ENCODE peak calls at places on chromosomes 4 and X, in eight cellular contexts. V is ascending aorta, B is adrenal gland, W is AG10803, T is tibial artery, X is brain microvascular endothelial cell, F is dorsolateral prefrontal cortex, S is WERI-Rb-1. E is an unnamed sample.

GRCh38 chr4:25839687-25840086 is 23.1 kb downstream of the SEL1L3 start:
- DNase-seq in F (no peak), T (no peak), V (no peak), B (no peak), S (no peak), X (no peak), W (no peak), E (no peak)

GRCh38 chr4:55364691-55365346 is 18.8 kb downstream of the SRD5A3 start:
- DNase-seq in W (no peak), V (no peak), X (no peak), B (no peak), T (no peak), S (no peak), F (peak), E (no peak)

GRCh38 chr4:141541851-141542250 is 94.5 kb upstream of the IL15 start:
- DNase-seq in T (no peak), W (peak), F (no peak), B (no peak), S (no peak), V (no peak), X (peak), E (no peak)

GRCh38 chr4:73315091-73315490 is 56.5 kb upstream of the ANKRD17 start:
- DNase-seq in S (no peak), F (no peak), X (no peak), T (no peak), V (no peak), W (peak), B (no peak), E (no peak)

GRCh38 chr4:152620218-152620617 is 59.6 kb downstream of the TMEM154 start:
- DNase-seq in S (no peak), F (no peak), T (no peak), V (no peak), B (no peak), W (no peak), X (no peak), E (no peak)

GRCh38 chr4:152398060-152398459 is 137.8 kb downstream of the FBXW7 start:
- DNase-seq in B (no peak), T (no peak), W (no peak), F (no peak), V (no peak), S (no peak), X (no peak), E (no peak)

GRCh38 chr4:156974264-156974663 is 2.7 kb upstream of the PDGFC start:
- DNase-seq in X (peak), F (no peak), T (no peak), B (no peak), W (peak), V (no peak), S (no peak), E (no peak)

GRCh38 chrX:65644621-65645287 is 22.7 kb upstream of the MSN start:
- DNase-seq in V (peak), T (peak), S (no peak), X (peak), W (peak), F (peak), B (peak), E (peak)

GRCh38 chr4:189124149-189124758 is 816.4 kb upstream of the FRG1 start:
- DNase-seq in B (no peak), F (peak), S (peak), W (peak), X (peak), T (no peak), V (no peak), E (peak)

GRCh38 chrX:46543441-46543840 is 1.8 kb downstream of the ZNF674 start:
- DNase-seq in W (no peak), B (no peak), X (no peak), S (no peak), F (no peak), V (no peak), T (no peak), E (no peak)

GRCh38 chrX:51496501-51497291 is at the start of gene NUDT11:
- DNase-seq in V (no peak), F (peak), T (peak), X (peak), B (peak), S (no peak), W (peak), E (peak)

GRCh38 chrX:41491267-41492004 is 44.3 kb downstream of the NYX start:
- DNase-seq in S (no peak), V (no peak), T (no peak), F (peak), B (no peak), W (peak), X (peak), E (peak)

GRCh38 chr4:183455431-183456145 is 11.2 kb downstream of the CDKN2AIP start:
- DNase-seq in B (no peak), X (peak), W (no peak), S (no peak), V (no peak), T (no peak), F (no peak), E (no peak)

GRCh38 chrX:24301060-24301459 is 12.8 kb downstream of the SUPT20HL2 start:
- DNase-seq in T (no peak), W (no peak), S (no peak), V (no peak), F (no peak), B (no peak), X (no peak), E (no peak)

GRCh38 chrX:283115-283845 is 2.1 kb downstream of the PLCXD1 start:
- DNase-seq in S (peak), X (peak), T (peak), W (peak), B (peak), F (peak), V (peak), E (peak)

GRCh38 chrX:38868941-38869378 is 67.7 kb downstream of the MID1IP1 start:
- DNase-seq in F (no peak), W (peak), T (no peak), X (peak), V (no peak), B (no peak), S (no peak), E (no peak)

GRCh38 chrX:53263597-53264094 is 17.7 kb downstream of the IQSEC2 start:
- DNase-seq in F (no peak), B (peak), S (no peak), X (peak), V (no peak), T (no peak), W (peak), E (no peak)

GRCh38 chr4:19429684-19430083 is 822.0 kb upstream of the SLIT2 start:
- DNase-seq in T (no peak), W (no peak), B (no peak), F (no peak), S (no peak), X (no peak), V (no peak), E (no peak)

GRCh38 chr4:98447648-98448047 is 186.5 kb downstream of the RAP1GDS1 start:
- DNase-seq in B (no peak), F (no peak), W (no peak), V (no peak), S (no peak), X (no peak), T (no peak), E (no peak)

GRCh38 chrX:43940811-43941210 is 32.4 kb downstream of the NDP start:
- DNase-seq in S (no peak), B (peak), W (peak), V (no peak), F (no peak), T (no peak), X (peak), E (no peak)

GRCh38 chrX:80388206-80388605 is 32.0 kb upstream of the TENT5D start:
- DNase-seq in F (no peak), T (no peak), X (no peak), V (no peak), S (no peak), W (no peak), B (peak), E (no peak)

DNA sequence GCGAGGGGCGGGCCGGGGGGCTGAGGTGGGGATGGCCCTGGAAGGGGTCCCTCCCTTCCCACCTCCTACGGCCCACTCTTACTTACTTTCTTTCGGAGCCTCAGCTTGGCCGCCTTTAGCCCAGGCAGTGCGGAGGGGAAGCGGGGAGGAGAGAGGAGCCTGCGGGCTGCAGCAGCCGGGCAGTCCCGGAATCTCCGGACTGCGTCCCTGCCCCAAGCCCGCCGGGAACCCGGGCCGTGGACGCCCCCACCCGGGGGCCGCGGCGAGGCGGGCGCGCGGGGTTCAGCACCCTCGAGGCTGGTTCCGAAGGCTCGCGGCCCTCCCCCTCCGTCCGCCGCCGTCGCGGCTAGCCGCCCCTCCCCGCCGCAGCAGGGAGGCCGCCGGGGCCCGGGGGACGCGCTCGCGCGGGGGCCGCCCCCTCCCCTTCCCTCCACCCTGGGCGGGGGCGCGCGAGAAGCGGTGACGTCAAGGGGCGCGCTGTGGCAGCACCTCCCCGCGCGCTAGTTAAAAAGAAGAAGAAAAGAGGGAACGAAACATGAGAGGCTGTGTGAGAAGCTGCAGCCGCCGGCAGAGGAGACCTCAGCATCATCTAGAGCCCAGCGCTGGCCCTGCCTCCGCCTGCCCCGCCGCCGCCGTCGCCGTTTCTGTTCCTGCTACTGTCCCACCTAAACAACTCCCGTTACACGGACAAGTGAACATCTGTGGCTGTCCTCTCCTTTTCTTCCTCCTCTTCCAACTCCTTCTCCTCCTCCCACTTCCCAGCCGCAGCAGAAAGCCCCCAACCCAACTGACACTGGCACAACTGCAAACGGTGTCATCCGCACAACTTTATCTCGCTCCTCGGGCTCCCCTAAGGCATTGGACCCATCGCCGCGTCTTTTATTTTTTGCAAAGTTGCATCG is at the start of gene HHIP:
- DNase-seq in X (peak), T (peak), S (peak), V (no peak), W (peak), F (peak), B (no peak), E (peak)
- H3K4me3 ChIP-seq in X (peak), T (peak), S (peak), V (peak), W (peak), F (peak), B (peak), E (peak)

GRCh38 chr4:40199179-40199670 is 2.4 kb downstream of the RHOH start:
- DNase-seq in X (no peak), T (no peak), B (no peak), W (no peak), F (no peak), V (no peak), S (no peak), E (no peak)
- H3K4me3 ChIP-seq in X (no peak), T (no peak), B (no peak), W (no peak), F (no peak), V (no peak), S (no peak), E (no peak)

DNA sequence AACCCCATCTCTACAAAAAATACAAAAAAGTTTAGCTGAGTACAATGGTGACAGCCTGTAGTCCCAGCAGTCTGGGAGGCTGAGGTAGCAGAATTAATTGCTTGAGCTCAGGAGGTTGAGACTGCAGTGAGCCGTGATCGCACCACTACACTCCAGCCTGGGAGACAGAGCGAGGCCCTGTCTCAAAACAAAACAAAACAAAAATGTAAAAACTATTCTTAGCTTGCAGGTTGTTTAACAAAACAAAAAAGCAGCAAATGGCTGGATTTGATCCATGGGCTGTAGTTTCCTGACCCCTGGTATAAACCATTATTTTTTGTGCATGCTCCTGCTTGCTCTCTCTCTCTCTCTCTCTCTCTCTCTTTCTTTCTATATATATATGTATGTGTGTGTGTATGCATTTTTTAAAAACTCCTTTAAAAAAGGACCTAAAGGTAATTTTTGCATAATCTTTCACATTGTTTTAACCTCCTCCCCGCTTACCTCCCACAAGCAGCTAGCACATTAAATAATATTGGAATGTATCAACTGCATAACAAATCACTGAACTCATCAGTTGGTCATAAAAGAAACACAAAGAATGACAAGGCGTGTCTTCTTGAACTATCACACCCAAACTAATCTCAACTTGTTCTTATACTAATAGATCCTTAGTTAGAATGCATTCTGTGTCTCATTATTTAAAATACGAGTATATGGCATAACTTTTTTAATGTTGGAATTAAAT is 4.8 kb downstream of the AREG start:
- DNase-seq in T (no peak), S (no peak), F (no peak), V (no peak), B (no peak), X (peak), W (no peak), E (no peak)
- H3K4me3 ChIP-seq in T (no peak), S (no peak), F (no peak), V (no peak), B (no peak), X (no peak), W (no peak), E (no peak)

GRCh38 chr4:8157496-8157895 is 1.1 kb downstream of the ABLIM2 start:
- DNase-seq in T (peak), V (peak), W (no peak), X (no peak), F (no peak), B (peak), S (no peak), E (no peak)
- H3K4me3 ChIP-seq in T (peak), V (peak), W (no peak), X (no peak), F (peak), B (peak), S (no peak), E (no peak)

GRCh38 chr4:17781831-17782287 is 438 bp upstream of the FAM184B start:
- DNase-seq in V (no peak), T (no peak), S (no peak), F (no peak), X (no peak), W (no peak), B (no peak), E (no peak)
- H3K4me3 ChIP-seq in V (peak), T (peak), S (no peak), F (peak), X (peak), W (peak), B (no peak), E (no peak)

DNA sequence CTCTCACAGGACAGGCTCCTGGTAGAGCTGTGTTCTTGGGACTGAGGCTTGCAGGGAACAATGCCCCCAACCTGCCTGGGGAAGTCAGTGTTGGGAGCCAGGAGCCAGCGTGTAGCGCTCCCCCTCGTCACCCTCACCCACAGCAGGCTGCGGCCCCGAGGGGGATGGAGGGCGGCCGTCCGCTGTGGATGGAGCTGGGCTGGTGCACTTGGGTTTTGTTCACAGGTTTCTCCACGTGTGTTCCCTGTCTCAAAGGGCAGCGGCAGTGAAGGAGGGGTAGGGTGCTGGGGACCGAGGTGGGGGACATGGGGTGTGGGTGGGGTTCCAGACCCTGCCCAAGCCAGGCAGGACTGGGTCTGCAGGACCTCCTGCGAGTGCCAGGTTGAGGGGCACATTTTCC is 69.1 kb downstream of the RGS12 start:
- DNase-seq in F (no peak), W (no peak), B (no peak), V (no peak), S (no peak), X (no peak), T (no peak), E (no peak)
- H3K4me3 ChIP-seq in F (no peak), W (no peak), B (no peak), V (no peak), S (no peak), X (no peak), T (no peak), E (no peak)

DNA sequence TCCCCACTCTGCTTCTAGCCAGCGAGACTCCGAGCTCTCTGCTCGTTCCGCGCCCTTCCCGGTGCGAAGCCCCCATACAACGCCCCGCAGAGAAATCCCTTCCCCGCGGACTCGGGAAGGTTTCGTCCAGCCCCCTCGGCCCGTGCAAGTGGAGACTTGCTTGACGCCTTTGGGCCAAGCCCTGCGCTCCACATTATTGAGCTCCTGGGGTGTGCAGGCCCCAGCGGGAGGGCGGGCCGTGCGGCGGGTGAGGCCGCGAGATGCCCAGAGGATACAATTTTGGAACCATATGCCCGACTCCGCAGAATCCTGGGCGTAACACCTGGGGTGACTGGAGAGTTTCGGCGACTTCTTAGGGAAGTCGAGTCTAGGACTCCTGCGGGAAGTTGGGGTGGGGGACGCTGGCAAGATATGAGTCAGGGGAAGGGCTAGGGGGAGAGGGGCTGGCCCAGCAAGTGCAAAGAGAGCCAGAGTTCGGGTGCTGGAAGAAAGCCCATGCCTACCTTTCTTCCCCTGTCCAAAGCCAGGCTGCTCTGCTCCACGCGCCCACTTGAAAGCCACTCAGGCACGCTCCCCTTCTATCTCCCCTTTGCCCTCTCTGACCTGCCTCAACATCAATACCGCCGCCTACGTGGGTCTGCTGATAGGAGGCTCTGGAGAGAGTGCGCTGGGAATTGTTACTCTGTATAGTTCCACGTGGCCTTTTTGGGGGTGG is 1.1 kb upstream of the ELF4 start:
- DNase-seq in T (no peak), B (no peak), V (no peak), X (no peak), W (peak), S (no peak), F (no peak), E (no peak)
- H3K4me3 ChIP-seq in T (peak), B (no peak), V (peak), X (peak), W (peak), S (no peak), F (no peak), E (peak)